ENCODE peak calls at places on chromosomes 16 and 17, in four cellular contexts. K is activated CD4-positive, alpha-beta T cell treated with anti-CD3 and anti-CD28 coated beads for 48 hours; I is head of caudate nucleus; F is HuH-7.5. J is an unnamed sample.

GRCh38 chr17:56727876-56728617 is 105.7 kb downstream of the C17orf67 start:
- DNase-seq in K (no peak), I (no peak), F (no peak), J (no peak)

GRCh38 chr17:50570516-50570915 is 10.0 kb downstream of the CACNA1G start:
- DNase-seq in K (no peak), I (no peak), F (no peak), J (no peak)

GRCh38 chr17:36183001-36183810 is 6.8 kb upstream of the TBC1D3B start:
- DNase-seq in K (peak; percentile 22), I (peak; percentile 61), F (peak; percentile 91), J (peak; percentile 78)

GRCh38 chr16:3164121-3164991 is 23.6 kb upstream of the OR1F1 start:
- DNase-seq in K (no peak), I (no peak), F (no peak), J (no peak)

GRCh38 chr17:62780951-62781350 is 27.2 kb downstream of the MARCHF10 start:
- DNase-seq in K (no peak), I (no peak), F (no peak), J (peak; percentile 66)

GRCh38 chr16:10428433-10429168 is 42.7 kb downstream of the ATF7IP2 start:
- DNase-seq in K (no peak), I (no peak), F (no peak), J (no peak)

GRCh38 chr17:14038206-14038605 is 31.1 kb upstream of the COX10 start:
- DNase-seq in K (no peak), I (no peak), F (no peak), J (peak; percentile 62)

GRCh38 chr16:48099455-48099854 is 56.3 kb downstream of the ABCC12 start:
- DNase-seq in K (no peak), I (no peak), F (no peak), J (no peak)

GRCh38 chr16:89197633-89198416 is 2.5 kb downstream of the SLC22A31 start:
- DNase-seq in K (no peak), I (no peak), F (no peak), J (no peak)

GRCh38 chr16:80680046-80680445 is 124.4 kb downstream of the CDYL2 start:
- DNase-seq in K (no peak), I (no peak), F (no peak), J (no peak)